ENCODE peak calls at places on chromosomes 13 and 19, in seven cellular contexts. N is iPS DF 6.9; W is AG09309; K is AG10803; Z is endothelial cell; B is hepatocyte; Y is stimulated activated CD8-positive, alpha-beta memory T cell treated with anti-CD3 and anti-CD28 coated beads, Interleukin-7, amount 100 ng/mL, for 1 hour. S is an unnamed sample.

GRCh38 chr13:55528434-55528833 is 1612.3 kb upstream of the PRR20A start:
- DNase-seq in N (no peak), W (no peak), K (no peak), Z (no peak), B (no peak), Y (no peak), S (no peak)

GRCh38 chr19:8499048-8499833 is 3.2 kb downstream of the PRAM1 start:
- DNase-seq in N (no peak), W (no peak), K (no peak), Z (no peak), B (no peak), Y (no peak), S (no peak)

GRCh38 chr19:33703821-33704220 is 82.1 kb downstream of the CHST8 start:
- DNase-seq in N (no peak), W (no peak), K (no peak), Z (no peak), B (no peak), Y (no peak), S (no peak)

GRCh38 chr13:75704194-75704941 is 68.2 kb downstream of the LMO7 start:
- DNase-seq in N (no peak), W (no peak), K (peak; percentile 53), Z (no peak), B (no peak), Y (no peak), S (peak; percentile 67)

GRCh38 chr13:113916330-113916815 is 52.5 kb upstream of the GAS6 start:
- DNase-seq in N (no peak), W (peak; percentile 65), K (peak; percentile 89), Z (no peak), B (no peak), Y (no peak), S (no peak)

GRCh38 chr13:110266983-110267382 is 40.0 kb downstream of the COL4A1 start:
- DNase-seq in N (no peak), W (no peak), K (no peak), Z (peak; percentile 62), B (no peak), Y (no peak), S (no peak)

GRCh38 chr13:93364166-93364565 is 137.6 kb downstream of the GPC6 start:
- DNase-seq in N (no peak), W (no peak), K (no peak), Z (no peak), B (no peak), Y (no peak), S (no peak)

GRCh38 chr13:113211774-113212173 is 2.4 kb downstream of the CUL4A start:
- DNase-seq in N (peak; percentile 39), W (no peak), K (no peak), Z (peak; percentile 46), B (no peak), Y (no peak), S (no peak)

GRCh38 chr13:110700186-110700585 is 5.7 kb downstream of the CARS2 start:
- DNase-seq in N (no peak), W (no peak), K (no peak), Z (no peak), B (no peak), Y (no peak), S (no peak)

GRCh38 chr13:101799196-101799595 is 346.7 kb downstream of the ITGBL1 start:
- DNase-seq in N (no peak), W (no peak), K (no peak), Z (no peak), B (no peak), Y (no peak), S (no peak)

GRCh38 chr13:70809588-70809987 is 701.3 kb upstream of the KLHL1 start:
- DNase-seq in N (no peak), W (no peak), K (no peak), Z (no peak), B (no peak), Y (no peak), S (no peak)

GRCh38 chr19:39937094-39937493 is 2.7 kb upstream of the FCGBP start:
- DNase-seq in N (no peak), W (no peak), K (no peak), Z (no peak), B (no peak), Y (no peak), S (no peak)

GRCh38 chr19:18223860-18224524 is 2.2 kb downstream of the PDE4C start:
- DNase-seq in N (no peak), W (no peak), K (no peak), Z (peak; percentile 72), B (peak; percentile 64), Y (no peak), S (no peak)

GRCh38 chr13:33728271-33729037 is 89.5 kb upstream of the RFC3 start:
- DNase-seq in N (no peak), W (no peak), K (peak; percentile 8), Z (no peak), B (no peak), Y (no peak), S (no peak)

GRCh38 chr19:18202759-18203407 is 959 bp downstream of the RAB3A start:
- DNase-seq in N (no peak), W (no peak), K (no peak), Z (peak; percentile 31), B (peak; percentile 39), Y (no peak), S (no peak)

GRCh38 chr13:113599396-113599795 is 14.8 kb downstream of the TFDP1 start:
- DNase-seq in N (no peak), W (no peak), K (no peak), Z (no peak), B (no peak), Y (no peak), S (no peak)

GRCh38 chr13:37700887-37701286 is 102.3 kb upstream of the POSTN start:
- DNase-seq in N (no peak), W (no peak), K (peak; percentile 37), Z (no peak), B (no peak), Y (no peak), S (no peak)

GRCh38 chr13:113864303-113864890 is 521 bp upstream of the GAS6 start:
- DNase-seq in N (no peak), W (no peak), K (peak; percentile 54), Z (no peak), B (no peak), Y (no peak), S (no peak)

GRCh38 chr13:86572115-86572514 is 772.9 kb upstream of the SLITRK6 start:
- DNase-seq in N (no peak), W (no peak), K (no peak), Z (no peak), B (no peak), Y (no peak), S (no peak)

GRCh38 chr13:100280681-100281080 is 191.8 kb downstream of the PCCA start:
- DNase-seq in N (no peak), W (no peak), K (peak; percentile 9), Z (no peak), B (no peak), Y (no peak), S (no peak)

GRCh38 chr19:41226874-41227390 is 7.9 kb downstream of the AXL start:
- DNase-seq in N (no peak), W (no peak), K (no peak), Z (no peak), B (no peak), Y (no peak), S (no peak)

GRCh38 chr13:83350569-83350968 is 531.7 kb downstream of the SLITRK1 start:
- DNase-seq in N (no peak), W (no peak), K (peak; percentile 30), Z (no peak), B (no peak), Y (no peak), S (no peak)

GRCh38 chr19:49881672-49882394 is 4.3 kb downstream of the TBC1D17 start:
- DNase-seq in N (no peak), W (no peak), K (no peak), Z (no peak), B (no peak), Y (no peak), S (no peak)

S was measured in AG04449.